ENCODE peak calls at places on chromosome 6, in six cellular contexts. One of them, this sample, is unnamed.

GRCh38 chr6:90175627-90176538 is 120.8 kb downstream of the BACH2 start:
- DNase-seq in pancreas: no peak
- DNase-seq in psoas muscle: no peak
- DNase-seq in NCI-H524 treated with DMSO at 0.1 percent for 48 hours: no peak
- DNase-seq in NCI-H460: no peak
- DNase-seq in ascending aorta: peak
- DNase-seq in this sample: no peak

GRCh38 chr6:15453622-15454021 is 207.8 kb downstream of the JARID2 start:
- DNase-seq in NCI-H524 treated with DMSO at 0.1 percent for 48 hours: no peak
- DNase-seq in NCI-H460: no peak
- DNase-seq in pancreas: no peak
- DNase-seq in ascending aorta: no peak
- DNase-seq in psoas muscle: no peak
- DNase-seq in this sample: no peak

GRCh38 chr6:43967692-43968091 is 159.6 kb downstream of the MRPL14 start:
- DNase-seq in pancreas: no peak
- DNase-seq in NCI-H460: no peak
- DNase-seq in NCI-H524 treated with DMSO at 0.1 percent for 48 hours: no peak
- DNase-seq in psoas muscle: no peak
- DNase-seq in ascending aorta: no peak
- DNase-seq in this sample: no peak

GRCh38 chr6:114040871-114041270 is 69.9 kb upstream of the HDAC2 start:
- DNase-seq in ascending aorta: no peak
- DNase-seq in NCI-H524 treated with DMSO at 0.1 percent for 48 hours: no peak
- DNase-seq in NCI-H460: no peak
- DNase-seq in pancreas: no peak
- DNase-seq in psoas muscle: no peak
- DNase-seq in this sample: no peak

GRCh38 chr6:6801635-6802218 is 213.2 kb downstream of the LY86 start:
- DNase-seq in ascending aorta: no peak
- DNase-seq in NCI-H524 treated with DMSO at 0.1 percent for 48 hours: no peak
- DNase-seq in psoas muscle: no peak
- DNase-seq in NCI-H460: no peak
- DNase-seq in pancreas: no peak
- DNase-seq in this sample: no peak

GRCh38 chr6:168219167-168219566 is 100.4 kb downstream of the DACT2 start:
- DNase-seq in psoas muscle: peak
- DNase-seq in NCI-H524 treated with DMSO at 0.1 percent for 48 hours: no peak
- DNase-seq in ascending aorta: no peak
- DNase-seq in NCI-H460: no peak
- DNase-seq in pancreas: no peak
- DNase-seq in this sample: no peak

GRCh38 chr6:115891111-115891669 is 169.5 kb downstream of the FRK start:
- DNase-seq in pancreas: no peak
- DNase-seq in psoas muscle: no peak
- DNase-seq in ascending aorta: no peak
- DNase-seq in NCI-H524 treated with DMSO at 0.1 percent for 48 hours: no peak
- DNase-seq in NCI-H460: no peak
- DNase-seq in this sample: no peak

GRCh38 chr6:30684386-30685156 is 1.9 kb downstream of the PPP1R18 start:
- DNase-seq in psoas muscle: peak
- DNase-seq in ascending aorta: no peak
- DNase-seq in NCI-H524 treated with DMSO at 0.1 percent for 48 hours: no peak
- DNase-seq in pancreas: peak
- DNase-seq in NCI-H460: no peak
- DNase-seq in this sample: no peak

GRCh38 chr6:44738652-44739141 is 351.2 kb downstream of the CDC5L start:
- DNase-seq in pancreas: no peak
- DNase-seq in NCI-H524 treated with DMSO at 0.1 percent for 48 hours: no peak
- DNase-seq in psoas muscle: peak
- DNase-seq in NCI-H460: no peak
- DNase-seq in ascending aorta: no peak
- DNase-seq in this sample: no peak

GRCh38 chr6:50820590-50821234 is 2.0 kb downstream of the TFAP2B start:
- DNase-seq in NCI-H460: no peak
- DNase-seq in psoas muscle: no peak
- DNase-seq in pancreas: no peak
- DNase-seq in NCI-H524 treated with DMSO at 0.1 percent for 48 hours: no peak
- DNase-seq in ascending aorta: no peak
- DNase-seq in this sample: no peak

GRCh38 chr6:45566882-45567281 is 189.1 kb upstream of the SUPT3H start:
- DNase-seq in NCI-H460: no peak
- DNase-seq in ascending aorta: no peak
- DNase-seq in pancreas: no peak
- DNase-seq in NCI-H524 treated with DMSO at 0.1 percent for 48 hours: no peak
- DNase-seq in psoas muscle: no peak
- DNase-seq in this sample: no peak

GRCh38 chr6:14228571-14228970 is 111.0 kb downstream of the CD83 start:
- DNase-seq in ascending aorta: no peak
- DNase-seq in psoas muscle: no peak
- DNase-seq in NCI-H524 treated with DMSO at 0.1 percent for 48 hours: no peak
- DNase-seq in pancreas: no peak
- DNase-seq in NCI-H460: no peak
- DNase-seq in this sample: no peak